ENCODE peak calls at places on chromosome 4, in seven cellular contexts. One of them, this sample, is unnamed.

GRCh38 chr4:21304061-21304541 is 603.8 kb downstream of the PACRGL start:
- DNase-seq in esophagus muscularis mucosa: no peak
- DNase-seq in uterus: no peak
- DNase-seq in gastrocnemius medialis: no peak
- DNase-seq in A549: no peak
- DNase-seq in tibial nerve: no peak
- DNase-seq in heart left ventricle: no peak
- DNase-seq in this sample: no peak

GRCh38 chr4:20271954-20272353 is 20.2 kb downstream of the SLIT2 start:
- DNase-seq in A549: no peak
- DNase-seq in esophagus muscularis mucosa: no peak
- DNase-seq in gastrocnemius medialis: no peak
- DNase-seq in tibial nerve: no peak
- DNase-seq in uterus: no peak
- DNase-seq in heart left ventricle: no peak
- DNase-seq in this sample: no peak

GRCh38 chr4:152605641-152606304 is 69.9 kb upstream of the FBXW7 start:
- DNase-seq in gastrocnemius medialis: no peak
- DNase-seq in esophagus muscularis mucosa: no peak
- DNase-seq in A549: no peak
- DNase-seq in heart left ventricle: no peak
- DNase-seq in tibial nerve: no peak
- DNase-seq in uterus: no peak
- DNase-seq in this sample: no peak

GRCh38 chr4:185642907-185643306 is 107.6 kb upstream of the PDLIM3 start:
- DNase-seq in gastrocnemius medialis: no peak
- DNase-seq in tibial nerve: no peak
- DNase-seq in heart left ventricle: no peak
- DNase-seq in A549: no peak
- DNase-seq in esophagus muscularis mucosa: no peak
- DNase-seq in uterus: no peak
- DNase-seq in this sample: no peak

GRCh38 chr4:73762409-73762808 is 22.0 kb downstream of the CXCL8 start:
- DNase-seq in heart left ventricle: no peak
- DNase-seq in gastrocnemius medialis: no peak
- DNase-seq in uterus: no peak
- DNase-seq in esophagus muscularis mucosa: peak; percentile 87
- DNase-seq in tibial nerve: no peak
- DNase-seq in A549: no peak
- DNase-seq in this sample: no peak

GRCh38 chr4:137635596-137635995 is 103.3 kb upstream of the PCDH18 start:
- DNase-seq in heart left ventricle: no peak
- DNase-seq in uterus: no peak
- DNase-seq in A549: no peak
- DNase-seq in gastrocnemius medialis: no peak
- DNase-seq in tibial nerve: no peak
- DNase-seq in esophagus muscularis mucosa: no peak
- DNase-seq in this sample: no peak

GRCh38 chr4:4694296-4694772 is 152.5 kb upstream of the STX18 start:
- DNase-seq in esophagus muscularis mucosa: no peak
- DNase-seq in gastrocnemius medialis: no peak
- DNase-seq in A549: peak; percentile 18
- DNase-seq in tibial nerve: no peak
- DNase-seq in uterus: no peak
- DNase-seq in heart left ventricle: peak; percentile 70
- DNase-seq in this sample: no peak

GRCh38 chr4:3218824-3219760 is 29.9 kb upstream of the MSANTD1 start:
- DNase-seq in heart left ventricle: no peak
- DNase-seq in gastrocnemius medialis: no peak
- DNase-seq in tibial nerve: no peak
- DNase-seq in A549: no peak
- DNase-seq in esophagus muscularis mucosa: no peak
- DNase-seq in uterus: no peak
- DNase-seq in this sample: no peak

GRCh38 chr4:164931551-164932324 is 45.7 kb downstream of the TRIM61 start:
- DNase-seq in tibial nerve: no peak
- DNase-seq in gastrocnemius medialis: no peak
- DNase-seq in esophagus muscularis mucosa: no peak
- DNase-seq in uterus: no peak
- DNase-seq in A549: no peak
- DNase-seq in heart left ventricle: no peak
- DNase-seq in this sample: no peak

GRCh38 chr4:55251352-55251751 is 94.7 kb upstream of the SRD5A3 start:
- DNase-seq in tibial nerve: no peak
- DNase-seq in A549: no peak
- DNase-seq in gastrocnemius medialis: no peak
- DNase-seq in uterus: no peak
- DNase-seq in heart left ventricle: no peak
- DNase-seq in esophagus muscularis mucosa: no peak
- DNase-seq in this sample: no peak

GRCh38 chr4:158020175-158020574 is 152.7 kb downstream of the GASK1B start:
- DNase-seq in esophagus muscularis mucosa: no peak
- DNase-seq in gastrocnemius medialis: peak; percentile 34
- DNase-seq in A549: peak; percentile 10
- DNase-seq in tibial nerve: peak; percentile 77
- DNase-seq in uterus: no peak
- DNase-seq in heart left ventricle: no peak
- DNase-seq in this sample: peak; percentile 66

GRCh38 chr4:137043184-137043583 is 489.1 kb downstream of the PCDH18 start:
- DNase-seq in tibial nerve: no peak
- DNase-seq in esophagus muscularis mucosa: no peak
- DNase-seq in A549: no peak
- DNase-seq in gastrocnemius medialis: no peak
- DNase-seq in heart left ventricle: no peak
- DNase-seq in uterus: no peak
- DNase-seq in this sample: no peak

GRCh38 chr4:105060628-105061027 is 86.0 kb upstream of the TET2 start:
- DNase-seq in gastrocnemius medialis: no peak
- DNase-seq in heart left ventricle: no peak
- DNase-seq in tibial nerve: no peak
- DNase-seq in esophagus muscularis mucosa: no peak
- DNase-seq in A549: no peak
- DNase-seq in uterus: no peak
- DNase-seq in this sample: no peak

GRCh38 chr4:90328558-90328957 is 201.4 kb downstream of the CCSER1 start:
- DNase-seq in tibial nerve: no peak
- DNase-seq in A549: no peak
- DNase-seq in esophagus muscularis mucosa: no peak
- DNase-seq in uterus: no peak
- DNase-seq in gastrocnemius medialis: no peak
- DNase-seq in heart left ventricle: peak; percentile 72
- DNase-seq in this sample: no peak

GRCh38 chr4:80367737-80368136 is 32.2 kb downstream of the CFAP299 start:
- DNase-seq in uterus: no peak
- DNase-seq in heart left ventricle: no peak
- DNase-seq in esophagus muscularis mucosa: no peak
- DNase-seq in tibial nerve: no peak
- DNase-seq in A549: no peak
- DNase-seq in gastrocnemius medialis: no peak
- DNase-seq in this sample: no peak

GRCh38 chr4:27702710-27703431 is 842.2 kb downstream of the STIM2 start:
- DNase-seq in A549: no peak
- DNase-seq in uterus: no peak
- DNase-seq in esophagus muscularis mucosa: no peak
- DNase-seq in tibial nerve: no peak
- DNase-seq in gastrocnemius medialis: no peak
- DNase-seq in heart left ventricle: no peak
- DNase-seq in this sample: no peak

GRCh38 chr4:13918110-13918509 is 290.6 kb upstream of the BOD1L1 start:
- DNase-seq in tibial nerve: peak; percentile 21
- DNase-seq in uterus: peak; percentile 59
- DNase-seq in esophagus muscularis mucosa: peak; percentile 82
- DNase-seq in gastrocnemius medialis: no peak
- DNase-seq in heart left ventricle: peak; percentile 54
- DNase-seq in A549: peak; percentile 5
- DNase-seq in this sample: peak; percentile 60

GRCh38 chr4:1011022-1011694 is at the start of gene FGFRL1:
- DNase-seq in gastrocnemius medialis: peak; percentile 88
- DNase-seq in heart left ventricle: peak; percentile 95
- DNase-seq in tibial nerve: peak; percentile 83
- DNase-seq in uterus: peak; percentile 93
- DNase-seq in esophagus muscularis mucosa: peak; percentile 97
- DNase-seq in A549: peak; percentile 69
- DNase-seq in this sample: peak; percentile 96

GRCh38 chr4:127778102-127778501 is 4.0 kb upstream of the HSPA4L start:
- DNase-seq in gastrocnemius medialis: no peak
- DNase-seq in heart left ventricle: no peak
- DNase-seq in tibial nerve: no peak
- DNase-seq in esophagus muscularis mucosa: no peak
- DNase-seq in uterus: no peak
- DNase-seq in A549: no peak
- DNase-seq in this sample: no peak

GRCh38 chr4:147550626-147551250 is 66.5 kb upstream of the TMEM184C start:
- DNase-seq in tibial nerve: no peak
- DNase-seq in esophagus muscularis mucosa: no peak
- DNase-seq in A549: no peak
- DNase-seq in heart left ventricle: no peak
- DNase-seq in gastrocnemius medialis: no peak
- DNase-seq in uterus: no peak
- DNase-seq in this sample: no peak
- TF ChIP-seq POLR2A in tibial nerve: no peak
- TF ChIP-seq POLR2A in esophagus muscularis mucosa: no peak
- TF ChIP-seq POLR2A in A549: no peak
- TF ChIP-seq POLR2A in heart left ventricle: no peak
- TF ChIP-seq POLR2A in gastrocnemius medialis: no peak
- TF ChIP-seq POLR2A in uterus: no peak
- TF ChIP-seq POLR2A in this sample: no peak

GRCh38 chr4:145934434-145935047 is 4.1 kb downstream of the ZNF827 start:
- DNase-seq in gastrocnemius medialis: peak; percentile 30
- DNase-seq in uterus: no peak
- DNase-seq in tibial nerve: no peak
- DNase-seq in heart left ventricle: no peak
- DNase-seq in esophagus muscularis mucosa: no peak
- DNase-seq in A549: no peak
- DNase-seq in this sample: no peak

GRCh38 chr4:145935253-145936141 is 3.1 kb downstream of the ZNF827 start:
- DNase-seq in tibial nerve: no peak
- DNase-seq in gastrocnemius medialis: peak; percentile 44
- DNase-seq in heart left ventricle: peak; percentile 72
- DNase-seq in A549: no peak
- DNase-seq in uterus: peak; percentile 33
- DNase-seq in esophagus muscularis mucosa: no peak
- DNase-seq in this sample: no peak

GRCh38 chr4:145937021-145937861 is 1.4 kb downstream of the ZNF827 start:
- DNase-seq in heart left ventricle: peak; percentile 75
- DNase-seq in gastrocnemius medialis: peak; percentile 83
- DNase-seq in uterus: peak; percentile 67
- DNase-seq in esophagus muscularis mucosa: peak; percentile 92
- DNase-seq in A549: no peak
- DNase-seq in tibial nerve: peak; percentile 36
- DNase-seq in this sample: peak; percentile 79

GRCh38 chr4:145937990-145938611 is 522 bp downstream of the ZNF827 start:
- DNase-seq in heart left ventricle: no peak
- DNase-seq in tibial nerve: no peak
- DNase-seq in uterus: peak; percentile 21
- DNase-seq in A549: no peak
- DNase-seq in esophagus muscularis mucosa: no peak
- DNase-seq in gastrocnemius medialis: peak; percentile 22
- DNase-seq in this sample: no peak

GRCh38 chr4:145936142-145937020 is 2.2 kb downstream of the ZNF827 start:
- DNase-seq in gastrocnemius medialis: peak; percentile 79
- DNase-seq in uterus: peak; percentile 73
- DNase-seq in tibial nerve: peak; percentile 19
- DNase-seq in esophagus muscularis mucosa: peak; percentile 92
- DNase-seq in A549: no peak
- DNase-seq in heart left ventricle: peak; percentile 74
- DNase-seq in this sample: peak; percentile 84
- TF ChIP-seq CTCF in gastrocnemius medialis: no peak
- TF ChIP-seq CTCF in uterus: no peak
- TF ChIP-seq CTCF in tibial nerve: no peak
- TF ChIP-seq CTCF in esophagus muscularis mucosa: no peak
- TF ChIP-seq CTCF in A549: no peak
- TF ChIP-seq CTCF in heart left ventricle: peak; percentile 28
- TF ChIP-seq CTCF in this sample: peak; percentile 23

GRCh38 chr4:56465599-56466295 is 1.7 kb upstream of the SRP72 start:
- DNase-seq in esophagus muscularis mucosa: no peak
- DNase-seq in tibial nerve: no peak
- DNase-seq in A549: no peak
- DNase-seq in uterus: no peak
- DNase-seq in gastrocnemius medialis: no peak
- DNase-seq in heart left ventricle: no peak
- DNase-seq in this sample: no peak

GRCh38 chr4:56464581-56464980 is 2.8 kb upstream of the SRP72 start:
- DNase-seq in A549: no peak
- DNase-seq in gastrocnemius medialis: no peak
- DNase-seq in heart left ventricle: no peak
- DNase-seq in tibial nerve: no peak
- DNase-seq in esophagus muscularis mucosa: no peak
- DNase-seq in uterus: no peak
- DNase-seq in this sample: no peak

GRCh38 chr4:56468097-56468422 is 643 bp downstream of the SRP72 start:
- DNase-seq in uterus: no peak
- DNase-seq in gastrocnemius medialis: no peak
- DNase-seq in esophagus muscularis mucosa: no peak
- DNase-seq in A549: peak; percentile 21
- DNase-seq in heart left ventricle: no peak
- DNase-seq in tibial nerve: no peak
- DNase-seq in this sample: no peak

GRCh38 chr4:56467284-56468096 is at the start of gene SRP72:
- DNase-seq in tibial nerve: peak; percentile 84
- DNase-seq in gastrocnemius medialis: peak; percentile 81
- DNase-seq in A549: peak; percentile 68
- DNase-seq in esophagus muscularis mucosa: peak; percentile 95
- DNase-seq in uterus: peak; percentile 85
- DNase-seq in heart left ventricle: peak; percentile 91
- DNase-seq in this sample: peak; percentile 94

GRCh38 chr4:56466910-56467283 is 520 bp upstream of the SRP72 start:
- DNase-seq in A549: no peak
- DNase-seq in gastrocnemius medialis: no peak
- DNase-seq in heart left ventricle: no peak
- DNase-seq in esophagus muscularis mucosa: no peak
- DNase-seq in uterus: no peak
- DNase-seq in tibial nerve: no peak
- DNase-seq in this sample: no peak
- TF ChIP-seq POLR2A in A549: no peak
- TF ChIP-seq POLR2A in gastrocnemius medialis: no peak
- TF ChIP-seq POLR2A in heart left ventricle: no peak
- TF ChIP-seq POLR2A in esophagus muscularis mucosa: no peak
- TF ChIP-seq POLR2A in uterus: no peak
- TF ChIP-seq POLR2A in tibial nerve: no peak
- TF ChIP-seq POLR2A in this sample: no peak

DNA sequence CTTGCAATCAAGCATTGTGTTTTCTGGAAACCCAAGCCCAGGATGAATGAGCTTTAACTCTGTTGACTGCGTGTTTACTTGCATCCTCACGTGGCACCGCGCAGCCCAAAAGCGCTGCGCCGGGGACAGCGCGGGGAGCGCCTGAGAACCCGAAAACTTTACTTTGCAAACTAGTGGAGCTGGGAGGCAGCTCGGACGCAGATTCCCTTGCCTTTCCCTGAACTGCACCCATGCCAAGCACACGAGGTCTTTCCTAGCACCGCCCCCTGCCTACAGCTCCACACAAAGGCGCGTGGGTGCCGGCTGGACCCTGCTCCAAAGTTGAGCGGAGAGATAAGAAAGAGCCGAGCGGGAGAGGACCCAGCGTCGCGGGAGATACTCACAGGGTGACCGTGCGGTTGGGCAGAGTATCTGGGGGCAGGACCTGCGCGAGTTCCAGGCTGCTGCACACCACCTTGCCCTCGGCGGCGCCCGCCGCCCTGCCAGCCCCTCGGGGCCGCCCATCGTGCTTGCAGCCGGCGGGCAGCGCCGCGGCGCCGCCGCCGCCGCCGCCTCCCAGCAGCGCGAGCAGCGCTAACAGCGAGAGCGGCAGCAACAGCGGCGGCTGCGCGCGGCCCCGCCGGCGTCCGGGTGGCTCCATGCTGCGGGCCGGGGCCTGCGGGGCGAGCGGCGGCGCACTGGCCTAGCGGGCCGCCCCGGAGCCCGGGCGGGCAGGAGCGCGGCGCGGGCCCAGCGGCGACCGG is 550 bp downstream of the ADGRA3 start:
- DNase-seq in gastrocnemius medialis: peak; percentile 76
- DNase-seq in uterus: peak; percentile 66
- DNase-seq in esophagus muscularis mucosa: no peak
- DNase-seq in heart left ventricle: peak; percentile 75
- DNase-seq in A549: peak; percentile 74
- DNase-seq in tibial nerve: peak; percentile 50
- DNase-seq in this sample: no peak
- TF ChIP-seq CTCF in gastrocnemius medialis: no peak
- TF ChIP-seq CTCF in uterus: peak; percentile 20
- TF ChIP-seq CTCF in esophagus muscularis mucosa: peak; percentile 28
- TF ChIP-seq CTCF in heart left ventricle: peak; percentile 44
- TF ChIP-seq CTCF in A549: no peak
- TF ChIP-seq CTCF in tibial nerve: peak; percentile 17
- TF ChIP-seq CTCF in this sample: no peak

This sample was measured in suprapubic skin.